ENCODE peak calls at places on chromosomes 7 and 10, in six cellular contexts. K, F, W, B, J and V are unnamed samples.

GRCh38 chr7:150988230-150989226 is 2.3 kb upstream of the NOS3 start:
- DNase-seq in K (peak), J (peak), B (peak), W (peak), F (peak), V (peak)

GRCh38 chr7:4734587-4735365 is 40.6 kb upstream of the AP5Z1 start:
- DNase-seq in K (no peak), J (no peak), B (no peak), W (no peak), F (no peak), V (no peak)

GRCh38 chr7:115008465-115009114 is 86.7 kb downstream of the MDFIC start:
- DNase-seq in K (no peak), J (no peak), W (peak), B (peak), F (no peak), V (no peak)

GRCh38 chr10:80187465-80188409 is 17.6 kb downstream of the ANXA11 start:
- DNase-seq in K (peak), J (no peak), F (no peak), W (no peak), B (no peak), V (no peak)

GRCh38 chr10:129956902-129957673 is 7.0 kb downstream of the EBF3 start:
- DNase-seq in B (no peak), K (no peak), W (no peak), J (peak), F (no peak), V (peak)

GRCh38 chr10:93790454-93790853 is 32.7 kb downstream of the LGI1 start:
- DNase-seq in B (no peak), K (no peak), W (no peak), J (peak), F (no peak), V (peak)

GRCh38 chr10:69957516-69958231 is 95.0 kb upstream of the MACROH2A2 start:
- DNase-seq in K (no peak), B (no peak), W (no peak), J (no peak), F (no peak), V (no peak)

GRCh38 chr7:101743241-101743994 is 74.0 kb upstream of the CUX1 start:
- DNase-seq in J (peak), W (peak), F (peak), K (peak), B (peak), V (peak)

GRCh38 chr7:131110294-131111080 is 217.2 kb upstream of the MKLN1 start:
- DNase-seq in K (no peak), W (peak), F (no peak), J (peak), B (no peak), V (peak)

GRCh38 chr10:916716-917415 is 14.6 kb downstream of the LARP4B start:
- DNase-seq in F (no peak), K (no peak), W (no peak), J (no peak), B (no peak), V (no peak)

GRCh38 chr10:92640110-92640509 is 47.2 kb downstream of the KIF11 start:
- DNase-seq in F (no peak), J (no peak), K (no peak), W (peak), B (no peak), V (no peak)

GRCh38 chr7:149181136-149181790 is 14.1 kb upstream of the ZNF282 start:
- DNase-seq in F (no peak), B (no peak), W (no peak), J (no peak), K (no peak), V (no peak)

GRCh38 chr10:70885931-70886903 is 2.1 kb downstream of the PCBD1 start:
- DNase-seq in J (no peak), B (no peak), K (no peak), W (no peak), F (no peak), V (no peak)

GRCh38 chr7:378551-379455 is 88.8 kb downstream of the FOXL3 start:
- DNase-seq in J (no peak), F (peak), W (peak), B (no peak), K (no peak), V (peak)

GRCh38 chr10:30313579-30314376 is 35.3 kb downstream of the MTPAP start:
- DNase-seq in F (peak), J (no peak), B (peak), K (no peak), W (no peak), V (no peak)

GRCh38 chr7:116511552-116512523 is 12.3 kb downstream of the CAV2 start:
- DNase-seq in K (peak), W (peak), J (no peak), B (no peak), F (no peak), V (peak)

GRCh38 chr7:112744818-112745217 is 45.4 kb downstream of the TMEM168 start:
- DNase-seq in J (no peak), F (no peak), B (no peak), W (peak), K (no peak), V (no peak)

GRCh38 chr10:78974409-78975317 is 94.1 kb upstream of the ZMIZ1 start:
- DNase-seq in J (peak), W (peak), F (peak), K (peak), B (peak), V (peak)

GRCh38 chr7:112996472-112996871 is 90.2 kb downstream of the GPR85 start:
- DNase-seq in F (no peak), W (no peak), K (no peak), B (no peak), J (no peak), V (no peak)

GRCh38 chr7:100687740-100688592 is 6.1 kb downstream of the GIGYF1 start:
- DNase-seq in W (peak), K (no peak), B (no peak), F (no peak), J (no peak), V (no peak)

GRCh38 chr10:77776487-77776886 is 138.9 kb upstream of the KCNMA1 start:
- DNase-seq in W (no peak), F (no peak), K (no peak), J (no peak), B (no peak), V (no peak)

GRCh38 chr7:24737281-24737680 is 20.0 kb downstream of the GSDME start:
- DNase-seq in W (no peak), J (no peak), F (no peak), B (no peak), K (no peak), V (no peak)

GRCh38 chr10:130018253-130018652 is 54.2 kb upstream of the EBF3 start:
- DNase-seq in W (peak), J (no peak), F (no peak), K (no peak), B (peak), V (no peak)

GRCh38 chr7:48251766-48252165 is 80.5 kb downstream of the ABCA13 start:
- DNase-seq in J (no peak), F (no peak), K (no peak), B (no peak), W (no peak), V (no peak)

GRCh38 chr10:124672181-124672638 is 72.0 kb downstream of the FAM53B start:
- DNase-seq in J (peak), F (no peak), B (no peak), W (no peak), K (no peak), V (peak)

GRCh38 chr10:22310928-22311327 is 5.3 kb upstream of the COMMD3 start:
- DNase-seq in B (no peak), W (no peak), J (no peak), F (no peak), K (no peak), V (no peak)

GRCh38 chr10:22309180-22310000 is 6.8 kb upstream of the COMMD3 start:
- DNase-seq in K (no peak), B (no peak), J (no peak), F (no peak), W (no peak), V (no peak)

DNA sequence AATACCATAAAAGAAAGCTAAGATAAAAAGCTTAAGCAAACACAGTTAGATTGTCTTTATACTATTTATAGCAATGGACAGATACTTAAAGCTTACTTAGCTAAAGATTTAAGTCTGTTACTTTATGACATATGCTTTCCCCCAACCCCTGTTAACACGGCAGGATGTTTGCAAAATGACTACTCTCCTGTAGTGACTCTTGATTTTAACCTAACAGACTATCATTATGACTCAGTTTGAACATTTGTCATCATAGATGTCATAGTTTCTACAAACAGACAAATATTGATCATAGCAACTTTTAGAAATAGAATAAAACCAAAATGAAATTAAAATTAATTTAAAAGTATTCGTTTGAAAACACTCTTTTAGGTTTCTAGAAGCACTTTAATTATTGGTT is 7.8 kb upstream of the COMMD3 start:
- DNase-seq in J (no peak), F (no peak), W (peak), B (no peak), K (no peak), V (no peak)
- TF ChIP-seq EZH2phosphoT487 in J (no peak), F (no peak), W (no peak), B (no peak), K (no peak), V (no peak)

DNA sequence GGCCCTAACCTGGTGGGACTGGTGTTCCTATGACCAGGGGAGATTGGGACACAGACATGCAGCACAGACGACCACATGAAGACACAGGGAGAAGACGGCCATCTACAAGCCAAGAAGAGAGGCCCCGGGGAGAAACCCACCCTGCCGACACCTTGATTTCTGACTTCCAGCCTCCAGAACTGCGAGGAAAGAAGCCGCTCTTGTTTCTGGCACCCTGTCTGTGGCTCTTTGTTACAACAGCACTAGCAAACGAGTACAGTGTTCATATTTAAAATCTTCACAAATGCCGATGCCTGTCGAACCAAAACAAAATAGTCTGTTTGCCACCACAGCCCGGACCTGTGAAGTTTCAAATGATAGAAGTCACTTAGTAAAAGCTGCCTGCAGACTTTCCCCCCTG is 132.3 kb downstream of the ACTR3B start:
- DNase-seq in K (no peak), B (no peak), F (no peak), J (no peak), W (no peak), V (no peak)
- TF ChIP-seq EZH2phosphoT487 in K (no peak), B (no peak), F (no peak), J (no peak), W (no peak), V (no peak)

GRCh38 chr7:16939161-16939560 is 57.4 kb upstream of the AGR3 start:
- DNase-seq in W (no peak), K (no peak), F (no peak), B (peak), J (peak), V (no peak)
- TF ChIP-seq EZH2phosphoT487 in W (no peak), K (no peak), F (no peak), B (no peak), J (no peak), V (no peak)

GRCh38 chr10:88017781-88018180 is 154.4 kb downstream of the PTEN start:
- DNase-seq in W (peak), K (no peak), J (no peak), B (no peak), F (no peak), V (no peak)

GRCh38 chr10:88023676-88024075 is 160.3 kb downstream of the PTEN start:
- DNase-seq in B (no peak), F (no peak), K (no peak), W (no peak), J (no peak), V (no peak)

DNA sequence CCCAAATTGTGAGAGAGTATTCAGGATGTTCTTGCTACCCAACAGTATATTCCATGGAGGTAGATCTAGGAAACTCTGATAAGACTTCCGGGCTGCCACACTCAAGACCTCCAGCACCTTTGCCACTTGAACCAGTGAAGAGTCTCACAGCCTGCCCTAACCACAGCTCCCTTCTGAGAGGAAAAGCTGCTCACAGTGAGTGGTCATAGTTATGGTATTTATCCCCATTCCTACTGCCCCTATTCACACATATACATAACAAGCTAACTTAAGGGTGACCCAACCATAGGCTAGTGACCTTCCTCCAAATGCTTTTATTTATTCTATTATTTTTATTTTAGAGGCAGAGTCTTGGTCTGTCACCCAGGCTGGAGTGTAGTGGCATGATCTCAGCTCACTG is 156.3 kb downstream of the PTEN start:
- DNase-seq in J (no peak), B (no peak), W (peak), K (no peak), F (no peak), V (no peak)
- TF ChIP-seq EZH2phosphoT487 in J (no peak), B (no peak), W (no peak), K (no peak), F (no peak), V (no peak)

GRCh38 chr10:96999337-96999736 is 167.2 kb downstream of the LCOR start:
- DNase-seq in W (no peak), F (peak), K (no peak), B (no peak), J (no peak), V (no peak)

GRCh38 chr10:97000487-97001182 is 168.5 kb downstream of the LCOR start:
- DNase-seq in F (no peak), J (peak), B (peak), W (no peak), K (no peak), V (no peak)

GRCh38 chr10:96996275-96996980 is 164.3 kb downstream of the LCOR start:
- DNase-seq in K (no peak), W (no peak), J (no peak), B (no peak), F (no peak), V (no peak)

GRCh38 chr10:96999987-97000386 is 167.9 kb downstream of the LCOR start:
- DNase-seq in J (no peak), K (no peak), W (no peak), B (no peak), F (no peak), V (no peak)

GRCh38 chr10:96998329-96998888 is 166.3 kb downstream of the LCOR start:
- DNase-seq in W (peak), B (peak), F (no peak), J (no peak), K (no peak), V (no peak)
- TF ChIP-seq EZH2phosphoT487 in W (no peak), B (no peak), F (no peak), J (no peak), K (no peak), V (no peak)

GRCh38 chr7:41331194-41331593 is 371.7 kb downstream of the INHBA start:
- DNase-seq in K (no peak), B (no peak), W (no peak), F (no peak), J (no peak), V (no peak)

GRCh38 chr7:41336981-41337380 is 365.9 kb downstream of the INHBA start:
- DNase-seq in K (no peak), F (no peak), W (peak), J (no peak), B (no peak), V (no peak)

GRCh38 chr7:41334071-41334862 is 368.6 kb downstream of the INHBA start:
- DNase-seq in B (no peak), F (no peak), J (no peak), K (no peak), W (no peak), V (no peak)

GRCh38 chr7:41336455-41336952 is 366.4 kb downstream of the INHBA start:
- DNase-seq in J (no peak), B (no peak), W (peak), K (no peak), F (no peak), V (no peak)

GRCh38 chr7:41333506-41333905 is 369.4 kb downstream of the INHBA start:
- DNase-seq in J (no peak), F (no peak), W (peak), B (no peak), K (no peak), V (no peak)
- TF ChIP-seq EZH2phosphoT487 in J (no peak), F (no peak), W (no peak), B (no peak), K (no peak), V (no peak)

GRCh38 chr10:73017955-73018480 is 63.4 kb upstream of the PLA2G12B start:
- DNase-seq in K (no peak), J (no peak), B (no peak), W (no peak), F (no peak), V (no peak)
- TF ChIP-seq EZH2phosphoT487 in K (no peak), J (no peak), B (no peak), W (no peak), F (no peak), V (no peak)